ENCODE peak calls at places on chromosomes 7 and 10, in four cellular contexts. One of them, this sample, is unnamed.

GRCh38 chr7:155969192-155969929 is 157.1 kb upstream of the SHH start:
- DNase-seq in ELF-1: no peak
- DNase-seq in stimulated activated naive CD8-positive, alpha-beta T cell treated with anti-CD3 and anti-CD28 coated beads, Interleukin-15, amount 100 ng/mL, for 72 hours: no peak
- DNase-seq in A549: no peak
- DNase-seq in this sample: peak

GRCh38 chr7:128025380-128025779 is 5.9 kb downstream of the LRRC4 start:
- DNase-seq in ELF-1: no peak
- DNase-seq in stimulated activated naive CD8-positive, alpha-beta T cell treated with anti-CD3 and anti-CD28 coated beads, Interleukin-15, amount 100 ng/mL, for 72 hours: no peak
- DNase-seq in A549: no peak
- DNase-seq in this sample: no peak

GRCh38 chr7:137036768-137037167 is 168.3 kb downstream of the CHRM2 start:
- DNase-seq in ELF-1: no peak
- DNase-seq in stimulated activated naive CD8-positive, alpha-beta T cell treated with anti-CD3 and anti-CD28 coated beads, Interleukin-15, amount 100 ng/mL, for 72 hours: no peak
- DNase-seq in A549: no peak
- DNase-seq in this sample: no peak

GRCh38 chr7:129394101-129394500 is 40.1 kb upstream of the STRIP2 start:
- DNase-seq in ELF-1: no peak
- DNase-seq in stimulated activated naive CD8-positive, alpha-beta T cell treated with anti-CD3 and anti-CD28 coated beads, Interleukin-15, amount 100 ng/mL, for 72 hours: no peak
- DNase-seq in A549: no peak
- DNase-seq in this sample: no peak

GRCh38 chr7:105664816-105665525 is 83.7 kb upstream of the EFCAB10 start:
- DNase-seq in ELF-1: peak
- DNase-seq in stimulated activated naive CD8-positive, alpha-beta T cell treated with anti-CD3 and anti-CD28 coated beads, Interleukin-15, amount 100 ng/mL, for 72 hours: no peak
- DNase-seq in A549: peak
- DNase-seq in this sample: peak

GRCh38 chr10:49332333-49332732 is 33.4 kb downstream of the C10orf71 start:
- DNase-seq in ELF-1: no peak
- DNase-seq in stimulated activated naive CD8-positive, alpha-beta T cell treated with anti-CD3 and anti-CD28 coated beads, Interleukin-15, amount 100 ng/mL, for 72 hours: no peak
- DNase-seq in A549: no peak
- DNase-seq in this sample: no peak

GRCh38 chr7:55348502-55348901 is 16.6 kb upstream of the LANCL2 start:
- DNase-seq in ELF-1: no peak
- DNase-seq in stimulated activated naive CD8-positive, alpha-beta T cell treated with anti-CD3 and anti-CD28 coated beads, Interleukin-15, amount 100 ng/mL, for 72 hours: no peak
- DNase-seq in A549: no peak
- DNase-seq in this sample: no peak

GRCh38 chr10:119132521-119133345 is 28.8 kb downstream of the DENND10 start:
- DNase-seq in ELF-1: no peak
- DNase-seq in stimulated activated naive CD8-positive, alpha-beta T cell treated with anti-CD3 and anti-CD28 coated beads, Interleukin-15, amount 100 ng/mL, for 72 hours: no peak
- DNase-seq in A549: no peak
- DNase-seq in this sample: no peak

This sample was measured in H9.